ENCODE peak calls at places on chromosomes 3 and 15, in ten cellular contexts. One of them, this sample, is unnamed.

GRCh38 chr15:99010743-99011142 is 3.2 kb upstream of the PGPEP1L start:
- DNase-seq in NCI-H1092 treated with DMSO at 0.1 percent for 48 hours: no peak
- DNase-seq in breast epithelium: no peak
- DNase-seq in EL: peak
- DNase-seq in left cardiac atrium: no peak
- DNase-seq in pulmonary artery endothelial cell: no peak
- DNase-seq in neural crest cell: no peak
- DNase-seq in transverse colon: no peak
- DNase-seq in thoracic aorta: no peak
- DNase-seq in left colon: no peak
- DNase-seq in this sample: no peak

GRCh38 chr3:25350741-25351140 is 77.3 kb upstream of the RARB start:
- DNase-seq in breast epithelium: no peak
- DNase-seq in thoracic aorta: no peak
- DNase-seq in neural crest cell: no peak
- DNase-seq in transverse colon: no peak
- DNase-seq in pulmonary artery endothelial cell: no peak
- DNase-seq in NCI-H1092 treated with DMSO at 0.1 percent for 48 hours: no peak
- DNase-seq in EL: no peak
- DNase-seq in left colon: no peak
- DNase-seq in left cardiac atrium: no peak
- DNase-seq in this sample: no peak

GRCh38 chr15:31100738-31101137 is 787 bp downstream of the TRPM1 start:
- DNase-seq in pulmonary artery endothelial cell: no peak
- DNase-seq in left cardiac atrium: no peak
- DNase-seq in left colon: no peak
- DNase-seq in neural crest cell: no peak
- DNase-seq in breast epithelium: no peak
- DNase-seq in NCI-H1092 treated with DMSO at 0.1 percent for 48 hours: no peak
- DNase-seq in thoracic aorta: no peak
- DNase-seq in EL: no peak
- DNase-seq in transverse colon: no peak
- DNase-seq in this sample: no peak

GRCh38 chr3:4218426-4219226 is 84.5 kb upstream of the SETMAR start:
- DNase-seq in transverse colon: no peak
- DNase-seq in EL: no peak
- DNase-seq in left colon: no peak
- DNase-seq in left cardiac atrium: no peak
- DNase-seq in NCI-H1092 treated with DMSO at 0.1 percent for 48 hours: no peak
- DNase-seq in neural crest cell: no peak
- DNase-seq in thoracic aorta: no peak
- DNase-seq in pulmonary artery endothelial cell: no peak
- DNase-seq in breast epithelium: no peak
- DNase-seq in this sample: no peak

GRCh38 chr3:50410593-50411139 is 51.3 kb upstream of the TMEM115 start:
- DNase-seq in NCI-H1092 treated with DMSO at 0.1 percent for 48 hours: no peak
- DNase-seq in breast epithelium: no peak
- DNase-seq in thoracic aorta: no peak
- DNase-seq in left cardiac atrium: no peak
- DNase-seq in transverse colon: no peak
- DNase-seq in pulmonary artery endothelial cell: no peak
- DNase-seq in left colon: no peak
- DNase-seq in neural crest cell: no peak
- DNase-seq in EL: no peak
- DNase-seq in this sample: no peak

GRCh38 chr3:158420654-158421396 is 150.2 kb upstream of the MLF1 start:
- DNase-seq in left colon: no peak
- DNase-seq in EL: peak
- DNase-seq in pulmonary artery endothelial cell: no peak
- DNase-seq in breast epithelium: no peak
- DNase-seq in NCI-H1092 treated with DMSO at 0.1 percent for 48 hours: no peak
- DNase-seq in left cardiac atrium: no peak
- DNase-seq in neural crest cell: no peak
- DNase-seq in thoracic aorta: no peak
- DNase-seq in transverse colon: no peak
- DNase-seq in this sample: no peak

GRCh38 chr15:40776537-40777141 is 6.9 kb downstream of the C15orf62 start:
- DNase-seq in neural crest cell: no peak
- DNase-seq in NCI-H1092 treated with DMSO at 0.1 percent for 48 hours: no peak
- DNase-seq in left cardiac atrium: no peak
- DNase-seq in breast epithelium: peak
- DNase-seq in EL: peak
- DNase-seq in transverse colon: no peak
- DNase-seq in thoracic aorta: no peak
- DNase-seq in left colon: no peak
- DNase-seq in pulmonary artery endothelial cell: no peak
- DNase-seq in this sample: no peak

GRCh38 chr3:78846688-78847087 is 921.1 kb downstream of the ROBO1 start:
- DNase-seq in thoracic aorta: no peak
- DNase-seq in NCI-H1092 treated with DMSO at 0.1 percent for 48 hours: no peak
- DNase-seq in transverse colon: no peak
- DNase-seq in breast epithelium: no peak
- DNase-seq in left colon: no peak
- DNase-seq in EL: peak
- DNase-seq in pulmonary artery endothelial cell: no peak
- DNase-seq in left cardiac atrium: no peak
- DNase-seq in neural crest cell: no peak
- DNase-seq in this sample: no peak

This sample was measured in NCI-H2227 treated with DMSO at 0.1 percent for 48 hours.